ENCODE peak calls at places on chromosomes 6 and 20, in five cellular contexts. One of them, this sample, is unnamed.

GRCh38 chr6:43630980-43631619 is 2.0 kb upstream of the GTPBP2 start:
- DNase-seq in kidney tubule cell: no peak
- DNase-seq in NCI-H1436: no peak
- DNase-seq in RWPE1: no peak
- DNase-seq in AG20443: no peak
- DNase-seq in this sample: no peak

GRCh38 chr6:122365775-122366403 is 33.6 kb upstream of the HSF2 start:
- DNase-seq in kidney tubule cell: no peak
- DNase-seq in NCI-H1436: no peak
- DNase-seq in RWPE1: peak
- DNase-seq in AG20443: no peak
- DNase-seq in this sample: peak

GRCh38 chr20:32636278-32636677 is 37.5 kb downstream of the C20orf203 start:
- DNase-seq in kidney tubule cell: no peak
- DNase-seq in NCI-H1436: no peak
- DNase-seq in RWPE1: no peak
- DNase-seq in AG20443: no peak
- DNase-seq in this sample: no peak

GRCh38 chr20:33933469-33933909 is 60.2 kb upstream of the RALY start:
- DNase-seq in kidney tubule cell: peak
- DNase-seq in NCI-H1436: peak
- DNase-seq in RWPE1: peak
- DNase-seq in AG20443: peak
- DNase-seq in this sample: peak

GRCh38 chr6:108622601-108623335 is 62.1 kb downstream of the FOXO3 start:
- DNase-seq in kidney tubule cell: peak
- DNase-seq in NCI-H1436: no peak
- DNase-seq in RWPE1: peak
- DNase-seq in AG20443: peak
- DNase-seq in this sample: peak

GRCh38 chr6:129426343-129426742 is 283.6 kb downstream of the ARHGAP18 start:
- DNase-seq in kidney tubule cell: no peak
- DNase-seq in NCI-H1436: no peak
- DNase-seq in RWPE1: no peak
- DNase-seq in AG20443: no peak
- DNase-seq in this sample: no peak

GRCh38 chr6:11815231-11815630 is 36.6 kb upstream of the ADTRP start:
- DNase-seq in kidney tubule cell: peak
- DNase-seq in NCI-H1436: no peak
- DNase-seq in RWPE1: no peak
- DNase-seq in AG20443: peak
- DNase-seq in this sample: no peak

GRCh38 chr20:46994341-46994740 is 99.7 kb downstream of the EYA2 start:
- DNase-seq in kidney tubule cell: no peak
- DNase-seq in NCI-H1436: no peak
- DNase-seq in RWPE1: no peak
- DNase-seq in AG20443: no peak
- DNase-seq in this sample: no peak

GRCh38 chr6:150544793-150545192 is 54.9 kb upstream of the PLEKHG1 start:
- DNase-seq in kidney tubule cell: no peak
- DNase-seq in NCI-H1436: no peak
- DNase-seq in RWPE1: no peak
- DNase-seq in AG20443: no peak
- DNase-seq in this sample: no peak

GRCh38 chr6:34057191-34057590 is 88.7 kb downstream of the GRM4 start:
- DNase-seq in kidney tubule cell: no peak
- DNase-seq in NCI-H1436: no peak
- DNase-seq in RWPE1: no peak
- DNase-seq in AG20443: no peak
- DNase-seq in this sample: no peak

GRCh38 chr6:3351105-3351676 is 92.4 kb downstream of the PSMG4 start:
- DNase-seq in kidney tubule cell: no peak
- DNase-seq in NCI-H1436: no peak
- DNase-seq in RWPE1: no peak
- DNase-seq in AG20443: no peak
- DNase-seq in this sample: no peak

GRCh38 chr20:15676815-15677214 is 896.4 kb downstream of the KIF16B start:
- DNase-seq in kidney tubule cell: no peak
- DNase-seq in NCI-H1436: no peak
- DNase-seq in RWPE1: no peak
- DNase-seq in AG20443: no peak
- DNase-seq in this sample: no peak

GRCh38 chr6:109743739-109744138 is 52.6 kb downstream of the FIG4 start:
- DNase-seq in kidney tubule cell: peak
- DNase-seq in NCI-H1436: no peak
- DNase-seq in RWPE1: peak
- DNase-seq in AG20443: peak
- DNase-seq in this sample: peak

GRCh38 chr6:38012573-38012972 is 193.0 kb downstream of the ZFAND3 start:
- DNase-seq in kidney tubule cell: peak
- DNase-seq in NCI-H1436: no peak
- DNase-seq in RWPE1: peak
- DNase-seq in AG20443: peak
- DNase-seq in this sample: no peak

GRCh38 chr20:36848078-36848660 is 27.8 kb upstream of the TLDC2 start:
- DNase-seq in kidney tubule cell: peak
- DNase-seq in NCI-H1436: no peak
- DNase-seq in RWPE1: no peak
- DNase-seq in AG20443: peak
- DNase-seq in this sample: peak

GRCh38 chr6:6806793-6807518 is 218.4 kb downstream of the LY86 start:
- DNase-seq in kidney tubule cell: no peak
- DNase-seq in NCI-H1436: no peak
- DNase-seq in RWPE1: no peak
- DNase-seq in AG20443: no peak
- DNase-seq in this sample: no peak

GRCh38 chr6:38427492-38428210 is 212.1 kb downstream of the BTBD9 start:
- DNase-seq in kidney tubule cell: no peak
- DNase-seq in NCI-H1436: no peak
- DNase-seq in RWPE1: no peak
- DNase-seq in AG20443: no peak
- DNase-seq in this sample: no peak

GRCh38 chr6:151071295-151071694 is 168.5 kb upstream of the AKAP12 start:
- DNase-seq in kidney tubule cell: peak
- DNase-seq in NCI-H1436: no peak
- DNase-seq in RWPE1: no peak
- DNase-seq in AG20443: peak
- DNase-seq in this sample: peak

GRCh38 chr20:50350510-50351249 is 159.5 kb upstream of the PTPN1 start:
- DNase-seq in kidney tubule cell: no peak
- DNase-seq in NCI-H1436: no peak
- DNase-seq in RWPE1: no peak
- DNase-seq in AG20443: no peak
- DNase-seq in this sample: no peak

GRCh38 chr6:77740380-77740779 is 87.5 kb downstream of the MEI4 start:
- DNase-seq in kidney tubule cell: peak
- DNase-seq in NCI-H1436: no peak
- DNase-seq in RWPE1: peak
- DNase-seq in AG20443: peak
- DNase-seq in this sample: no peak

GRCh38 chr6:38805682-38806081 is 90.6 kb downstream of the DNAH8 start:
- DNase-seq in kidney tubule cell: no peak
- DNase-seq in NCI-H1436: no peak
- DNase-seq in RWPE1: no peak
- DNase-seq in AG20443: no peak
- DNase-seq in this sample: no peak

GRCh38 chr20:59764037-59764436 is 159.7 kb downstream of the PHACTR3 start:
- DNase-seq in kidney tubule cell: no peak
- DNase-seq in NCI-H1436: no peak
- DNase-seq in RWPE1: no peak
- DNase-seq in AG20443: no peak
- DNase-seq in this sample: no peak

GRCh38 chr6:30743099-30744053 is 889 bp upstream of the FLOT1 start:
- DNase-seq in kidney tubule cell: peak
- DNase-seq in NCI-H1436: no peak
- DNase-seq in RWPE1: no peak
- DNase-seq in AG20443: peak
- DNase-seq in this sample: no peak

GRCh38 chr20:47389867-47390347 is 33.4 kb upstream of the ZMYND8 start:
- DNase-seq in kidney tubule cell: peak
- DNase-seq in NCI-H1436: no peak
- DNase-seq in RWPE1: peak
- DNase-seq in AG20443: no peak
- DNase-seq in this sample: no peak

GRCh38 chr6:24659547-24659946 is 7.2 kb downstream of the TDP2 start:
- DNase-seq in kidney tubule cell: no peak
- DNase-seq in NCI-H1436: no peak
- DNase-seq in RWPE1: no peak
- DNase-seq in AG20443: no peak
- DNase-seq in this sample: no peak

GRCh38 chr6:77403424-77403823 is 59.9 kb downstream of the HTR1B start:
- DNase-seq in kidney tubule cell: peak
- DNase-seq in NCI-H1436: no peak
- DNase-seq in RWPE1: peak
- DNase-seq in AG20443: peak
- DNase-seq in this sample: peak

GRCh38 chr6:125444234-125444949 is 142.6 kb upstream of the HDDC2 start:
- DNase-seq in kidney tubule cell: no peak
- DNase-seq in NCI-H1436: no peak
- DNase-seq in RWPE1: no peak
- DNase-seq in AG20443: no peak
- DNase-seq in this sample: no peak

GRCh38 chr6:137202078-137202477 is 17.1 kb downstream of the IFNGR1 start:
- DNase-seq in kidney tubule cell: no peak
- DNase-seq in NCI-H1436: no peak
- DNase-seq in RWPE1: no peak
- DNase-seq in AG20443: no peak
- DNase-seq in this sample: no peak

GRCh38 chr20:62407221-62407992 is at the start of gene CABLES2:
- DNase-seq in kidney tubule cell: peak
- DNase-seq in NCI-H1436: peak
- DNase-seq in RWPE1: peak
- DNase-seq in AG20443: peak
- DNase-seq in this sample: peak

GRCh38 chr20:38751360-38751976 is 3.2 kb downstream of the ACTR5 start:
- DNase-seq in kidney tubule cell: peak
- DNase-seq in NCI-H1436: peak
- DNase-seq in RWPE1: peak
- DNase-seq in AG20443: peak
- DNase-seq in this sample: no peak

GRCh38 chr6:43771210-43771857 is 1.3 kb downstream of the VEGFA start:
- DNase-seq in kidney tubule cell: peak
- DNase-seq in NCI-H1436: peak
- DNase-seq in RWPE1: peak
- DNase-seq in AG20443: peak
- DNase-seq in this sample: peak

GRCh38 chr6:6825986-6826901 is 237.7 kb downstream of the LY86 start:
- DNase-seq in kidney tubule cell: peak
- DNase-seq in NCI-H1436: no peak
- DNase-seq in RWPE1: no peak
- DNase-seq in AG20443: peak
- DNase-seq in this sample: peak

GRCh38 chr6:3228791-3229565 is 1.5 kb upstream of the TUBB2B start:
- DNase-seq in kidney tubule cell: no peak
- DNase-seq in NCI-H1436: peak
- DNase-seq in RWPE1: no peak
- DNase-seq in AG20443: no peak
- DNase-seq in this sample: no peak

GRCh38 chr6:106293113-106293512 is 32.4 kb downstream of the ATG5 start:
- DNase-seq in kidney tubule cell: no peak
- DNase-seq in NCI-H1436: no peak
- DNase-seq in RWPE1: no peak
- DNase-seq in AG20443: no peak
- DNase-seq in this sample: no peak